ENCODE peak calls at places on chromosomes 12 and 14, in four cellular contexts. One of them, this sample, is unnamed.

GRCh38 chr12:109879332-109880048 is 851 bp downstream of the GLTP start:
- DNase-seq in GM12865: no peak
- DNase-seq in omental fat pad: no peak
- DNase-seq in foreskin fibroblast: no peak
- DNase-seq in this sample: no peak

GRCh38 chr12:53652366-53652765 is 23.5 kb downstream of the ATP5MC2 start:
- DNase-seq in foreskin fibroblast: no peak
- DNase-seq in omental fat pad: no peak
- DNase-seq in GM12865: no peak
- DNase-seq in this sample: peak

GRCh38 chr12:54680374-54680773 is 32.2 kb upstream of the DCD start:
- DNase-seq in foreskin fibroblast: peak
- DNase-seq in omental fat pad: no peak
- DNase-seq in GM12865: peak
- DNase-seq in this sample: peak

GRCh38 chr14:34981743-34982420 is 910 bp upstream of the SRP54 start:
- DNase-seq in foreskin fibroblast: peak
- DNase-seq in omental fat pad: no peak
- DNase-seq in GM12865: peak
- DNase-seq in this sample: peak

GRCh38 chr14:29461131-29461530 is 466.5 kb downstream of the PRKD1 start:
- DNase-seq in omental fat pad: no peak
- DNase-seq in GM12865: no peak
- DNase-seq in foreskin fibroblast: peak
- DNase-seq in this sample: no peak

GRCh38 chr14:94771191-94771905 is 1.4 kb upstream of the GSC start:
- DNase-seq in foreskin fibroblast: no peak
- DNase-seq in omental fat pad: no peak
- DNase-seq in GM12865: no peak
- DNase-seq in this sample: no peak

GRCh38 chr12:46494424-46494823 is 121.9 kb upstream of the SLC38A2 start:
- DNase-seq in foreskin fibroblast: peak
- DNase-seq in GM12865: no peak
- DNase-seq in omental fat pad: no peak
- DNase-seq in this sample: peak

GRCh38 chr12:120529641-120530314 is 820 bp upstream of the COQ5 start:
- DNase-seq in foreskin fibroblast: no peak
- DNase-seq in omental fat pad: no peak
- DNase-seq in GM12865: peak
- DNase-seq in this sample: peak

GRCh38 chr12:68189766-68190700 is 30.5 kb upstream of the IFNG start:
- DNase-seq in foreskin fibroblast: no peak
- DNase-seq in GM12865: no peak
- DNase-seq in omental fat pad: no peak
- DNase-seq in this sample: peak

GRCh38 chr14:64438181-64438839 is 27.0 kb upstream of the AKAP5 start:
- DNase-seq in foreskin fibroblast: peak
- DNase-seq in omental fat pad: no peak
- DNase-seq in GM12865: no peak
- DNase-seq in this sample: peak

GRCh38 chr12:11654338-11654737 is 4.9 kb downstream of the ETV6 start:
- DNase-seq in GM12865: peak
- DNase-seq in omental fat pad: no peak
- DNase-seq in foreskin fibroblast: no peak
- DNase-seq in this sample: no peak

GRCh38 chr12:795305-795704 is 42.9 kb downstream of the WNK1 start:
- DNase-seq in foreskin fibroblast: no peak
- DNase-seq in omental fat pad: no peak
- DNase-seq in GM12865: peak
- DNase-seq in this sample: no peak

GRCh38 chr14:24310666-24311604 is at the start of gene LTB4R:
- DNase-seq in GM12865: peak
- DNase-seq in omental fat pad: no peak
- DNase-seq in foreskin fibroblast: peak
- DNase-seq in this sample: peak

GRCh38 chr12:46300906-46301305 is 32.1 kb upstream of the SLC38A1 start:
- DNase-seq in foreskin fibroblast: no peak
- DNase-seq in GM12865: no peak
- DNase-seq in omental fat pad: no peak
- DNase-seq in this sample: no peak

GRCh38 chr14:50941151-50941550 is 3.1 kb downstream of the PYGL start:
- DNase-seq in GM12865: no peak
- DNase-seq in omental fat pad: no peak
- DNase-seq in foreskin fibroblast: no peak
- DNase-seq in this sample: no peak

GRCh38 chr12:68303850-68304249 is 28.3 kb downstream of the MDM1 start:
- DNase-seq in GM12865: no peak
- DNase-seq in omental fat pad: no peak
- DNase-seq in foreskin fibroblast: peak
- DNase-seq in this sample: peak

GRCh38 chr14:104546021-104546491 is 33.5 kb upstream of the C14orf180 start:
- DNase-seq in foreskin fibroblast: no peak
- DNase-seq in omental fat pad: no peak
- DNase-seq in GM12865: no peak
- DNase-seq in this sample: no peak

GRCh38 chr12:106446429-106447092 is 89.0 kb downstream of the POLR3B start:
- DNase-seq in omental fat pad: no peak
- DNase-seq in GM12865: no peak
- DNase-seq in foreskin fibroblast: no peak
- DNase-seq in this sample: no peak

GRCh38 chr12:1034726-1035457 is 43.9 kb downstream of the ERC1 start:
- DNase-seq in foreskin fibroblast: no peak
- DNase-seq in GM12865: no peak
- DNase-seq in omental fat pad: no peak
- DNase-seq in this sample: no peak

GRCh38 chr12:39831587-39832315 is 212.1 kb upstream of the ABCD2 start:
- DNase-seq in GM12865: no peak
- DNase-seq in foreskin fibroblast: no peak
- DNase-seq in omental fat pad: no peak
- DNase-seq in this sample: peak

GRCh38 chr12:16453319-16453718 is 105.9 kb downstream of the MGST1 start:
- DNase-seq in foreskin fibroblast: no peak
- DNase-seq in omental fat pad: no peak
- DNase-seq in GM12865: no peak
- DNase-seq in this sample: no peak

GRCh38 chr14:32202468-32202865 is 602 bp downstream of the RNU6-8 start:
- DNase-seq in foreskin fibroblast: no peak
- DNase-seq in GM12865: peak
- DNase-seq in omental fat pad: no peak
- DNase-seq in this sample: peak

GRCh38 chr12:94938583-94938982 is 64.9 kb downstream of the NDUFA12 start:
- DNase-seq in omental fat pad: no peak
- DNase-seq in GM12865: no peak
- DNase-seq in foreskin fibroblast: no peak
- DNase-seq in this sample: no peak

GRCh38 chr12:92961949-92962348 is 32.9 kb upstream of the EEA1 start:
- DNase-seq in GM12865: no peak
- DNase-seq in omental fat pad: no peak
- DNase-seq in foreskin fibroblast: no peak
- DNase-seq in this sample: peak

GRCh38 chr12:66152732-66153131 is 17.1 kb downstream of the TMBIM4 start:
- DNase-seq in GM12865: no peak
- DNase-seq in foreskin fibroblast: peak
- DNase-seq in omental fat pad: no peak
- DNase-seq in this sample: no peak

GRCh38 chr14:58785741-58786140 is 148.0 kb downstream of the DACT1 start:
- DNase-seq in GM12865: no peak
- DNase-seq in omental fat pad: no peak
- DNase-seq in foreskin fibroblast: no peak
- DNase-seq in this sample: no peak

GRCh38 chr14:98766818-98767217 is 505.2 kb downstream of the BCL11B start:
- DNase-seq in GM12865: no peak
- DNase-seq in foreskin fibroblast: no peak
- DNase-seq in omental fat pad: no peak
- DNase-seq in this sample: no peak

GRCh38 chr12:45425426-45425825 is 209.5 kb downstream of the ANO6 start:
- DNase-seq in omental fat pad: no peak
- DNase-seq in GM12865: no peak
- DNase-seq in foreskin fibroblast: peak
- DNase-seq in this sample: peak

GRCh38 chr12:32997471-32997870 is 100.9 kb upstream of the PKP2 start:
- DNase-seq in GM12865: no peak
- DNase-seq in foreskin fibroblast: no peak
- DNase-seq in omental fat pad: no peak
- DNase-seq in this sample: no peak

DNA sequence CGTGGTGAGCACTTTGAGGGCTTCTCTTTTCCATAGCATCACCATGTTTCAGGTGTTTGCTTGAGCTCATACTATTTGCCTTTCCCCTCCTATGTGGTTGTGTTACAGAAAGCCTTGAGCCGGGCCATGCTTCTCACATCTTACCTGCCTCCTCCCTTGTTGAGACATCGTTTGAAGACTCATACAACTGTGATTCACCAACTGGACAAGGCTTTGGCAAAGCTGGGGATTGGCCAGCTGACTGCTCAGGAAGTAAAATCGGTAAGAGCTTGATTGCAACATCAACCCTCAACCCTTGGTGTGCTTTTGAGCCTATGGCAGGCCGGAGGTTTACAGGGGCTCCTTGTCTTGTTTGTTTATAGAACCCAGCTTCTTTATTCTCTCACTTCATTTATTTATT is 8.1 kb downstream of the LETMD1 start:
- DNase-seq in omental fat pad: no peak
- DNase-seq in GM12865: no peak
- DNase-seq in foreskin fibroblast: peak
- DNase-seq in this sample: peak
- TF ChIP-seq CTCF in omental fat pad: no peak
- TF ChIP-seq CTCF in GM12865: no peak
- TF ChIP-seq CTCF in foreskin fibroblast: no peak
- TF ChIP-seq CTCF in this sample: no peak

GRCh38 chr14:55720796-55721195 is 140.8 kb downstream of the KTN1 start:
- DNase-seq in omental fat pad: no peak
- DNase-seq in GM12865: no peak
- DNase-seq in foreskin fibroblast: no peak
- DNase-seq in this sample: no peak
- TF ChIP-seq CTCF in omental fat pad: no peak
- TF ChIP-seq CTCF in GM12865: no peak
- TF ChIP-seq CTCF in foreskin fibroblast: no peak
- TF ChIP-seq CTCF in this sample: no peak

GRCh38 chr12:60419986-60420385 is 824.2 kb downstream of the SLC16A7 start:
- DNase-seq in foreskin fibroblast: no peak
- DNase-seq in omental fat pad: no peak
- DNase-seq in GM12865: no peak
- DNase-seq in this sample: no peak

GRCh38 chr12:60421741-60422140 is 825.9 kb downstream of the SLC16A7 start:
- DNase-seq in foreskin fibroblast: peak
- DNase-seq in GM12865: no peak
- DNase-seq in omental fat pad: no peak
- DNase-seq in this sample: peak
- TF ChIP-seq CTCF in foreskin fibroblast: no peak
- TF ChIP-seq CTCF in GM12865: no peak
- TF ChIP-seq CTCF in omental fat pad: no peak
- TF ChIP-seq CTCF in this sample: no peak

GRCh38 chr12:25348290-25348689 is 97.6 kb upstream of the KRAS start:
- DNase-seq in omental fat pad: no peak
- DNase-seq in foreskin fibroblast: no peak
- DNase-seq in GM12865: no peak
- DNase-seq in this sample: no peak

GRCh38 chr12:25352078-25352918 is 101.6 kb upstream of the KRAS start:
- DNase-seq in foreskin fibroblast: no peak
- DNase-seq in GM12865: no peak
- DNase-seq in omental fat pad: no peak
- DNase-seq in this sample: peak

GRCh38 chr12:25347716-25348261 is 97.1 kb upstream of the KRAS start:
- DNase-seq in omental fat pad: no peak
- DNase-seq in GM12865: no peak
- DNase-seq in foreskin fibroblast: no peak
- DNase-seq in this sample: no peak
- TF ChIP-seq CTCF in omental fat pad: no peak
- TF ChIP-seq CTCF in GM12865: no peak
- TF ChIP-seq CTCF in foreskin fibroblast: no peak
- TF ChIP-seq CTCF in this sample: no peak

GRCh38 chr12:47704719-47705118 is 1.1 kb downstream of the RPAP3 start:
- DNase-seq in GM12865: no peak
- DNase-seq in omental fat pad: no peak
- DNase-seq in foreskin fibroblast: no peak
- DNase-seq in this sample: no peak
- TF ChIP-seq CTCF in GM12865: no peak
- TF ChIP-seq CTCF in omental fat pad: no peak
- TF ChIP-seq CTCF in foreskin fibroblast: no peak
- TF ChIP-seq CTCF in this sample: no peak

This sample was measured in brain microvascular endothelial cell.